ENCODE peak calls at places on chromosome 15, in eight cellular contexts. One of them, this sample, is unnamed.

GRCh38 chr15:64003182-64003581 is 43.1 kb downstream of the DAPK2 start:
- DNase-seq in GM12865: no peak
- DNase-seq in fibroblast of pulmonary artery: no peak
- DNase-seq in naive thymus-derived CD8-positive, alpha-beta T cell: no peak
- DNase-seq in AG08395: no peak
- DNase-seq in omental fat pad: no peak
- DNase-seq in NCI-H1105 treated with DMSO at 0.1 percent for 48 hours: no peak
- DNase-seq in Daoy: no peak
- DNase-seq in this sample: no peak

GRCh38 chr15:100612539-100612938 is 10.2 kb downstream of the ASB7 start:
- DNase-seq in GM12865: no peak
- DNase-seq in fibroblast of pulmonary artery: no peak
- DNase-seq in naive thymus-derived CD8-positive, alpha-beta T cell: no peak
- DNase-seq in AG08395: no peak
- DNase-seq in omental fat pad: no peak
- DNase-seq in NCI-H1105 treated with DMSO at 0.1 percent for 48 hours: no peak
- DNase-seq in Daoy: no peak
- DNase-seq in this sample: no peak

GRCh38 chr15:34795267-34796081 is at the start of gene ACTC1:
- DNase-seq in GM12865: no peak
- DNase-seq in fibroblast of pulmonary artery: peak
- DNase-seq in naive thymus-derived CD8-positive, alpha-beta T cell: no peak
- DNase-seq in AG08395: peak
- DNase-seq in omental fat pad: no peak
- DNase-seq in NCI-H1105 treated with DMSO at 0.1 percent for 48 hours: no peak
- DNase-seq in Daoy: peak
- DNase-seq in this sample: peak

GRCh38 chr15:32730677-32731654 is 13.2 kb downstream of the GREM1 start:
- DNase-seq in GM12865: no peak
- DNase-seq in fibroblast of pulmonary artery: peak
- DNase-seq in naive thymus-derived CD8-positive, alpha-beta T cell: no peak
- DNase-seq in AG08395: peak
- DNase-seq in omental fat pad: no peak
- DNase-seq in NCI-H1105 treated with DMSO at 0.1 percent for 48 hours: no peak
- DNase-seq in Daoy: peak
- DNase-seq in this sample: peak

GRCh38 chr15:64246364-64247189 is 83.8 kb upstream of the PPIB start:
- DNase-seq in GM12865: peak
- DNase-seq in fibroblast of pulmonary artery: peak
- DNase-seq in naive thymus-derived CD8-positive, alpha-beta T cell: no peak
- DNase-seq in AG08395: peak
- DNase-seq in omental fat pad: peak
- DNase-seq in NCI-H1105 treated with DMSO at 0.1 percent for 48 hours: peak
- DNase-seq in Daoy: peak
- DNase-seq in this sample: peak

GRCh38 chr15:51982013-51982769 is 10.6 kb upstream of the LEO1 start:
- DNase-seq in GM12865: peak
- DNase-seq in fibroblast of pulmonary artery: peak
- DNase-seq in naive thymus-derived CD8-positive, alpha-beta T cell: peak
- DNase-seq in AG08395: peak
- DNase-seq in omental fat pad: no peak
- DNase-seq in NCI-H1105 treated with DMSO at 0.1 percent for 48 hours: peak
- DNase-seq in Daoy: peak
- DNase-seq in this sample: peak

GRCh38 chr15:41819455-41820050 is 8.3 kb upstream of the JMJD7 start:
- DNase-seq in GM12865: no peak
- DNase-seq in fibroblast of pulmonary artery: no peak
- DNase-seq in naive thymus-derived CD8-positive, alpha-beta T cell: no peak
- DNase-seq in AG08395: no peak
- DNase-seq in omental fat pad: no peak
- DNase-seq in NCI-H1105 treated with DMSO at 0.1 percent for 48 hours: no peak
- DNase-seq in Daoy: no peak
- DNase-seq in this sample: no peak

GRCh38 chr15:71777216-71777943 is 33.0 kb upstream of the NR2E3 start:
- DNase-seq in GM12865: no peak
- DNase-seq in fibroblast of pulmonary artery: no peak
- DNase-seq in naive thymus-derived CD8-positive, alpha-beta T cell: no peak
- DNase-seq in AG08395: no peak
- DNase-seq in omental fat pad: no peak
- DNase-seq in NCI-H1105 treated with DMSO at 0.1 percent for 48 hours: no peak
- DNase-seq in Daoy: no peak
- DNase-seq in this sample: no peak

GRCh38 chr15:74365619-74366445 is 1.6 kb downstream of the CYP11A1 start:
- DNase-seq in GM12865: no peak
- DNase-seq in fibroblast of pulmonary artery: peak
- DNase-seq in naive thymus-derived CD8-positive, alpha-beta T cell: peak
- DNase-seq in AG08395: peak
- DNase-seq in omental fat pad: no peak
- DNase-seq in NCI-H1105 treated with DMSO at 0.1 percent for 48 hours: no peak
- DNase-seq in Daoy: peak
- DNase-seq in this sample: peak

GRCh38 chr15:63071288-63071909 is 28.9 kb downstream of the TPM1 start:
- DNase-seq in GM12865: no peak
- DNase-seq in fibroblast of pulmonary artery: no peak
- DNase-seq in naive thymus-derived CD8-positive, alpha-beta T cell: no peak
- DNase-seq in AG08395: no peak
- DNase-seq in omental fat pad: no peak
- DNase-seq in NCI-H1105 treated with DMSO at 0.1 percent for 48 hours: no peak
- DNase-seq in Daoy: no peak
- DNase-seq in this sample: no peak

GRCh38 chr15:26352909-26353308 is 420.0 kb downstream of the GABRB3 start:
- DNase-seq in GM12865: no peak
- DNase-seq in fibroblast of pulmonary artery: no peak
- DNase-seq in naive thymus-derived CD8-positive, alpha-beta T cell: no peak
- DNase-seq in AG08395: no peak
- DNase-seq in omental fat pad: no peak
- DNase-seq in NCI-H1105 treated with DMSO at 0.1 percent for 48 hours: no peak
- DNase-seq in Daoy: no peak
- DNase-seq in this sample: no peak

GRCh38 chr15:39369768-39370167 is 211.1 kb upstream of the THBS1 start:
- DNase-seq in GM12865: no peak
- DNase-seq in fibroblast of pulmonary artery: no peak
- DNase-seq in naive thymus-derived CD8-positive, alpha-beta T cell: no peak
- DNase-seq in AG08395: no peak
- DNase-seq in omental fat pad: no peak
- DNase-seq in NCI-H1105 treated with DMSO at 0.1 percent for 48 hours: no peak
- DNase-seq in Daoy: no peak
- DNase-seq in this sample: no peak

GRCh38 chr15:89115547-89115946 is 27.3 kb downstream of the ABHD2 start:
- DNase-seq in GM12865: no peak
- DNase-seq in fibroblast of pulmonary artery: no peak
- DNase-seq in naive thymus-derived CD8-positive, alpha-beta T cell: no peak
- DNase-seq in AG08395: no peak
- DNase-seq in omental fat pad: no peak
- DNase-seq in NCI-H1105 treated with DMSO at 0.1 percent for 48 hours: peak
- DNase-seq in Daoy: no peak
- DNase-seq in this sample: no peak

GRCh38 chr15:66161575-66162118 is 91.9 kb downstream of the MEGF11 start:
- DNase-seq in GM12865: no peak
- DNase-seq in fibroblast of pulmonary artery: no peak
- DNase-seq in naive thymus-derived CD8-positive, alpha-beta T cell: no peak
- DNase-seq in AG08395: no peak
- DNase-seq in omental fat pad: no peak
- DNase-seq in NCI-H1105 treated with DMSO at 0.1 percent for 48 hours: no peak
- DNase-seq in Daoy: no peak
- DNase-seq in this sample: no peak

GRCh38 chr15:52040167-52040900 is 21.3 kb downstream of the MAPK6 start:
- DNase-seq in GM12865: no peak
- DNase-seq in fibroblast of pulmonary artery: peak
- DNase-seq in naive thymus-derived CD8-positive, alpha-beta T cell: no peak
- DNase-seq in AG08395: peak
- DNase-seq in omental fat pad: no peak
- DNase-seq in NCI-H1105 treated with DMSO at 0.1 percent for 48 hours: no peak
- DNase-seq in Daoy: no peak
- DNase-seq in this sample: peak

GRCh38 chr15:55685292-55685691 is 57.7 kb downstream of the PRTG start:
- DNase-seq in GM12865: peak
- DNase-seq in fibroblast of pulmonary artery: peak
- DNase-seq in naive thymus-derived CD8-positive, alpha-beta T cell: no peak
- DNase-seq in AG08395: no peak
- DNase-seq in omental fat pad: no peak
- DNase-seq in NCI-H1105 treated with DMSO at 0.1 percent for 48 hours: no peak
- DNase-seq in Daoy: no peak
- DNase-seq in this sample: no peak

GRCh38 chr15:59532770-59533379 is 78.7 kb upstream of the GCNT3 start:
- DNase-seq in GM12865: peak
- DNase-seq in fibroblast of pulmonary artery: peak
- DNase-seq in naive thymus-derived CD8-positive, alpha-beta T cell: peak
- DNase-seq in AG08395: peak
- DNase-seq in omental fat pad: no peak
- DNase-seq in NCI-H1105 treated with DMSO at 0.1 percent for 48 hours: peak
- DNase-seq in Daoy: peak
- DNase-seq in this sample: peak

GRCh38 chr15:61527836-61528589 is 298.9 kb upstream of the RORA start:
- DNase-seq in GM12865: peak
- DNase-seq in fibroblast of pulmonary artery: no peak
- DNase-seq in naive thymus-derived CD8-positive, alpha-beta T cell: no peak
- DNase-seq in AG08395: no peak
- DNase-seq in omental fat pad: no peak
- DNase-seq in NCI-H1105 treated with DMSO at 0.1 percent for 48 hours: no peak
- DNase-seq in Daoy: no peak
- DNase-seq in this sample: peak

GRCh38 chr15:50953302-50953701 is 44.8 kb downstream of the AP4E1 start:
- DNase-seq in GM12865: no peak
- DNase-seq in fibroblast of pulmonary artery: peak
- DNase-seq in naive thymus-derived CD8-positive, alpha-beta T cell: no peak
- DNase-seq in AG08395: no peak
- DNase-seq in omental fat pad: no peak
- DNase-seq in NCI-H1105 treated with DMSO at 0.1 percent for 48 hours: no peak
- DNase-seq in Daoy: no peak
- DNase-seq in this sample: no peak

GRCh38 chr15:62649793-62650420 is 392.6 kb upstream of the TPM1 start:
- DNase-seq in GM12865: peak
- DNase-seq in fibroblast of pulmonary artery: peak
- DNase-seq in naive thymus-derived CD8-positive, alpha-beta T cell: no peak
- DNase-seq in AG08395: peak
- DNase-seq in omental fat pad: no peak
- DNase-seq in NCI-H1105 treated with DMSO at 0.1 percent for 48 hours: no peak
- DNase-seq in Daoy: peak
- DNase-seq in this sample: no peak

GRCh38 chr15:82919231-82919886 is 33.2 kb downstream of the HOMER2 start:
- DNase-seq in GM12865: no peak
- DNase-seq in fibroblast of pulmonary artery: no peak
- DNase-seq in naive thymus-derived CD8-positive, alpha-beta T cell: no peak
- DNase-seq in AG08395: no peak
- DNase-seq in omental fat pad: no peak
- DNase-seq in NCI-H1105 treated with DMSO at 0.1 percent for 48 hours: peak
- DNase-seq in Daoy: no peak
- DNase-seq in this sample: no peak

GRCh38 chr15:89089316-89090230 is 1.3 kb downstream of the ABHD2 start:
- DNase-seq in GM12865: no peak
- DNase-seq in fibroblast of pulmonary artery: no peak
- DNase-seq in naive thymus-derived CD8-positive, alpha-beta T cell: no peak
- DNase-seq in AG08395: no peak
- DNase-seq in omental fat pad: no peak
- DNase-seq in NCI-H1105 treated with DMSO at 0.1 percent for 48 hours: no peak
- DNase-seq in Daoy: no peak
- DNase-seq in this sample: no peak

GRCh38 chr15:27601239-27601942 is 497.7 kb downstream of the OCA2 start:
- DNase-seq in GM12865: peak
- DNase-seq in fibroblast of pulmonary artery: no peak
- DNase-seq in naive thymus-derived CD8-positive, alpha-beta T cell: no peak
- DNase-seq in AG08395: no peak
- DNase-seq in omental fat pad: no peak
- DNase-seq in NCI-H1105 treated with DMSO at 0.1 percent for 48 hours: no peak
- DNase-seq in Daoy: no peak
- DNase-seq in this sample: no peak

GRCh38 chr15:41698779-41699178 is 38.6 kb downstream of the MGA start:
- DNase-seq in GM12865: no peak
- DNase-seq in fibroblast of pulmonary artery: no peak
- DNase-seq in naive thymus-derived CD8-positive, alpha-beta T cell: no peak
- DNase-seq in AG08395: peak
- DNase-seq in omental fat pad: no peak
- DNase-seq in NCI-H1105 treated with DMSO at 0.1 percent for 48 hours: no peak
- DNase-seq in Daoy: peak
- DNase-seq in this sample: no peak

GRCh38 chr15:75016431-75016830 is 7.0 kb upstream of the PPCDC start:
- DNase-seq in GM12865: no peak
- DNase-seq in fibroblast of pulmonary artery: no peak
- DNase-seq in naive thymus-derived CD8-positive, alpha-beta T cell: no peak
- DNase-seq in AG08395: no peak
- DNase-seq in omental fat pad: no peak
- DNase-seq in NCI-H1105 treated with DMSO at 0.1 percent for 48 hours: no peak
- DNase-seq in Daoy: no peak
- DNase-seq in this sample: no peak

GRCh38 chr15:70382762-70383458 is 285.2 kb upstream of the TLE3 start:
- DNase-seq in GM12865: no peak
- DNase-seq in fibroblast of pulmonary artery: no peak
- DNase-seq in naive thymus-derived CD8-positive, alpha-beta T cell: no peak
- DNase-seq in AG08395: no peak
- DNase-seq in omental fat pad: no peak
- DNase-seq in NCI-H1105 treated with DMSO at 0.1 percent for 48 hours: no peak
- DNase-seq in Daoy: no peak
- DNase-seq in this sample: no peak

GRCh38 chr15:90660195-90660995 is 56.8 kb upstream of the BLM start:
- DNase-seq in GM12865: peak
- DNase-seq in fibroblast of pulmonary artery: peak
- DNase-seq in naive thymus-derived CD8-positive, alpha-beta T cell: peak
- DNase-seq in AG08395: peak
- DNase-seq in omental fat pad: no peak
- DNase-seq in NCI-H1105 treated with DMSO at 0.1 percent for 48 hours: no peak
- DNase-seq in Daoy: peak
- DNase-seq in this sample: no peak

GRCh38 chr15:75314552-75315290 is 21.1 kb upstream of the COMMD4 start:
- DNase-seq in GM12865: no peak
- DNase-seq in fibroblast of pulmonary artery: no peak
- DNase-seq in naive thymus-derived CD8-positive, alpha-beta T cell: no peak
- DNase-seq in AG08395: no peak
- DNase-seq in omental fat pad: no peak
- DNase-seq in NCI-H1105 treated with DMSO at 0.1 percent for 48 hours: no peak
- DNase-seq in Daoy: no peak
- DNase-seq in this sample: no peak

GRCh38 chr15:75532413-75533250 is 46.5 kb downstream of the PTPN9 start:
- DNase-seq in GM12865: peak
- DNase-seq in fibroblast of pulmonary artery: peak
- DNase-seq in naive thymus-derived CD8-positive, alpha-beta T cell: no peak
- DNase-seq in AG08395: peak
- DNase-seq in omental fat pad: no peak
- DNase-seq in NCI-H1105 treated with DMSO at 0.1 percent for 48 hours: no peak
- DNase-seq in Daoy: peak
- DNase-seq in this sample: peak